ENCODE peak calls at places on chromosomes 7 and 10, in nine cellular contexts. U is left ventricle myocardium inferior, E is PC-9, F is A549, Q is neural progenitor cell, M is cardiac fibroblast, O is fibroblast of lung, P is fibroblast of mammary gland, T is AG09309. R is an unnamed sample.

GRCh38 chr7:79414910-79415309 is 38.6 kb downstream of the MAGI2 start:
- DNase-seq in M (peak), P (peak), E (no peak), T (no peak), O (peak), Q (no peak), F (no peak), U (no peak), R (peak)

GRCh38 chr7:148987751-148988512 is 40.4 kb downstream of the PDIA4 start:
- DNase-seq in Q (peak), O (no peak), U (no peak), M (no peak), F (peak), T (no peak), P (peak), E (peak), R (no peak)

GRCh38 chr10:70403483-70404035 is 386 bp upstream of the EIF4EBP2 start:
- DNase-seq in F (no peak), U (no peak), T (no peak), M (no peak), Q (no peak), P (no peak), E (no peak), O (no peak), R (no peak)

GRCh38 chr7:8373856-8374255 is 59.6 kb upstream of the NXPH1 start:
- DNase-seq in E (no peak), T (no peak), F (no peak), P (no peak), U (no peak), O (no peak), Q (no peak), M (no peak), R (no peak)

GRCh38 chr10:110059965-110060364 is 52.2 kb downstream of the ADD3 start:
- DNase-seq in T (no peak), U (no peak), Q (no peak), M (peak), F (no peak), O (peak), P (no peak), E (no peak), R (no peak)

GRCh38 chr10:77643795-77644468 is 6.3 kb upstream of the KCNMA1 start:
- DNase-seq in M (peak), F (peak), T (no peak), P (peak), O (peak), U (no peak), E (peak), Q (peak), R (peak)

GRCh38 chr7:698515-699259 is 27.8 kb upstream of the DNAAF5 start:
- DNase-seq in M (no peak), U (no peak), E (no peak), T (no peak), F (no peak), Q (no peak), P (no peak), O (no peak), R (no peak)

GRCh38 chr7:104700336-104700735 is 313.7 kb upstream of the KMT2E start:
- DNase-seq in Q (no peak), F (no peak), U (no peak), E (no peak), M (no peak), P (no peak), T (no peak), O (no peak), R (no peak)

GRCh38 chr10:102616071-102616770 is 28.1 kb upstream of the TRIM8 start:
- DNase-seq in T (no peak), E (no peak), Q (no peak), O (peak), F (no peak), M (no peak), P (no peak), U (peak), R (no peak)

GRCh38 chr7:54981913-54982312 is 36.9 kb upstream of the EGFR start:
- DNase-seq in F (no peak), Q (no peak), O (no peak), U (no peak), P (no peak), M (no peak), E (no peak), T (no peak), R (no peak)
- H3K4me3 ChIP-seq in F (no peak), Q (no peak), O (no peak), U (no peak), P (no peak), M (no peak), E (no peak), T (no peak), R (no peak)

DNA sequence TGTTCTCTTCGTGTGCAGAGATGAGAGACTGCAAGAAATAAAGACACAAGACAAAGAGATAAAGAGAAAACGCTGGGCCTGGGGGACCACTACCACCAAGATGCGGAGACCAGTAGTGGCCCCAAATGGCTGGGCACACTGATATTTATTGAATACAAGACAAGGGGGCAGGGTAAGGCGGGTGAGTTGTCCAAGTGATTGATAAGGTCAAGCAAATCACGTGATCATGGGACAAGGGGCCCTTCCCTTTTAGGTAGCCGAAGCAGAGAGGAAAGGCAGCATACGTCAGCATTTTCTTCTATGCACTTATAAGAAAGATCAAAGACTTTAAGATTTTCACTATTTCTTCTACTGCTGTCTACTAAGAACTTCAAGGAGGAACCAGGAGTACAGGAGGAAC is 762.1 kb downstream of the TNS3 start:
- DNase-seq in O (no peak), M (no peak), P (no peak), Q (no peak), F (no peak), E (no peak), U (no peak), T (no peak), R (no peak)
- TF ChIP-seq CTCF in O (no peak), M (no peak), P (no peak), Q (no peak), F (no peak), E (no peak), U (no peak), T (no peak), R (no peak)

DNA sequence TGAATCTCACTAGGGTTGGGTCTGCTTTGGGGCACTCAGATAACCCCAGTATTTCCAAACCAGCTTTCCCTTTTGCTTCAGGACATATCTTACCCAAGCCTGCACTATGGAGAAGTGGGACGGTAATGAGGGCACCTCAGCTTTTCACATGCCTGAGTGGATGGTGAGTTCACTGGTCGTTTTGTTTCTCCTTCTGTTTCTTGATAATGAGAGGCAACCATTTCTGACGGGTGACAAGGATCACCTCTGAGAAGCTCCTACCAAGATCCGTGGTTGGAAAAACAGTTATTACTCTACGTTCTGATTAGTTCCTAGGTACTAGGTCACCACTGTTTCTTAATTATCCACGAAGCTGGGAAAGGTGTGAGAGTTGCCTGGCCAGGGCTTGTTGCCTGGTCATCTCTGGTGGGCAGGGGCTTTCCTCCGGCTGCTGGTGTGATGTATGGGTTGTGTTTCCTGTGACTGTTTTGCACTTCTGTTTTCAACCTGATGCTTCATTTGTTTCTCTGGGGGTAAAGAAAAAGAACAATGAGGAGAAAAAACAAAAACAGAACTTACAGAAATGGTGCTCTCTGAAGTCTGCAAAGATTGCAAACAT is 65.7 kb upstream of the STRIP2 start:
- DNase-seq in F (no peak), E (no peak), U (no peak), M (no peak), O (no peak), T (no peak), P (no peak), Q (no peak), R (no peak)
- H3K4me3 ChIP-seq in F (no peak), E (peak), U (no peak), M (no peak), O (no peak), T (no peak), P (no peak), Q (no peak), R (no peak)

GRCh38 chr10:129853236-129853946 is 110.7 kb downstream of the EBF3 start:
- DNase-seq in U (no peak), M (peak), E (no peak), F (peak), O (peak), P (peak), Q (no peak), T (no peak), R (no peak)
- TF ChIP-seq CTCF in U (peak), M (peak), E (peak), F (peak), O (no peak), P (peak), Q (peak), T (no peak), R (no peak)

DNA sequence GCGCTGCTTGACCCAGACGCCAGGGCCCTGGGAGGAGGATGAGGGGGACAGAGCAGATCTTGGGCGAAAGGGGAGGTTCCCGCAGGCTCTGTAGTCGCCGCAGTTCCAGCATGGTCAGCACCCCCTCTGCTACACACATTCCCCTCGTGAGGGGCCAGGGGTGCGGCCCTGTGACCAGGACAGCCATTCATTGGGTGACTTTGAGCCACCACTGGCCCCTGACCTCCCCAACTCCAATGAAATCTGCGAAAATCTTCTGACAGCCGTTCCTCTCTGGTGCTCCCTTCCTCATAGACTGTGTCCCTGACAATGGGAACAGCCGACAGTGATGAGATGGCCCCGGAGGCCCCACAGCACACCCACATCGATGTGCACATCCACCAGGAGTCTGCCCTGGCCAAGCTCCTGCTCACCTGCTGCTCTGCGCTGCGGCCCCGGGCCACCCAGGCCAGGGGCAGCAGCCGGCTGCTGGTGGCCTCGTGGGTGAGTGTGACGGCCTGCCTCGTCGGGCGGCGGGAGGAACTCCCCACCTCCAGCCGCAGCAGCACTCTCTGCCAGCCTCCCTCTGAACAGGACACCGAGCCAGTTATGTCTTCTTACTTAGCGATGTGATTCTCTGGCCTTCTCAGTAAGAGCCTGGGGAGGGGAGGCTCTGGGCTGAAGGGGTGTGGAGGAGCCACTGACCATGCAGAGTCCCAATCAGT is 825 bp downstream of the TMEM176A start:
- DNase-seq in M (no peak), F (no peak), T (no peak), Q (no peak), U (no peak), P (no peak), O (no peak), E (no peak), R (no peak)
- H3K4me3 ChIP-seq in M (no peak), F (no peak), T (no peak), Q (peak), U (peak), P (peak), O (no peak), E (no peak), R (no peak)

GRCh38 chr10:88537337-88537736 is 45.8 kb downstream of the RNLS start:
- DNase-seq in U (no peak), P (no peak), E (no peak), O (no peak), F (no peak), Q (no peak), M (peak), T (no peak), R (no peak)
- TF ChIP-seq CTCF in U (no peak), P (no peak), E (no peak), O (no peak), F (no peak), Q (no peak), M (no peak), T (no peak), R (no peak)